ENCODE peak calls at places on chromosomes 1 and 21, in four cellular contexts. C is A549, Y is IMR-90, V is OCI-LY7. J is an unnamed sample.

GRCh38 chr1:183416850-183417690 is 1.1 kb downstream of the NMNAT2 start:
- DNase-seq in C (peak; percentile 35), Y (peak; percentile 43), V (no peak), J (peak; percentile 37)

GRCh38 chr1:31084782-31085569 is 19.5 kb upstream of the PUM1 start:
- DNase-seq in C (no peak), V (no peak), Y (no peak), J (no peak)

GRCh38 chr1:41380979-41381690 is 19.9 kb downstream of the FOXO6 start:
- DNase-seq in C (no peak), V (no peak), Y (no peak), J (no peak)

GRCh38 chr1:15094056-15094455 is 59.5 kb upstream of the TMEM51 start:
- DNase-seq in V (no peak), Y (no peak), C (no peak), J (no peak)

GRCh38 chr1:61334718-61335589 is 252.6 kb downstream of the NFIA start:
- DNase-seq in Y (no peak), V (no peak), C (no peak), J (no peak)

GRCh38 chr1:2106681-2107405 is 56.6 kb downstream of the PRKCZ start:
- DNase-seq in C (no peak), Y (no peak), V (no peak), J (no peak)

GRCh38 chr1:183285746-183286145 is 99.7 kb downstream of the LAMC2 start:
- DNase-seq in C (no peak), V (no peak), Y (no peak), J (no peak)

GRCh38 chr1:197017558-197018146 is 40.3 kb downstream of the CFHR5 start:
- DNase-seq in C (no peak), V (no peak), Y (no peak), J (no peak)

GRCh38 chr1:20601123-20601825 is 12.4 kb downstream of the CDA start:
- DNase-seq in V (peak; percentile 8), C (no peak), Y (peak; percentile 64), J (peak; percentile 61)

GRCh38 chr1:1433804-1434130 is 1.7 kb upstream of the VWA1 start:
- DNase-seq in V (no peak), C (no peak), Y (peak; percentile 39), J (peak; percentile 60)

GRCh38 chr1:239719642-239720258 is 333.4 kb downstream of the CHRM3 start:
- DNase-seq in V (no peak), C (no peak), Y (no peak), J (no peak)

GRCh38 chr1:54421101-54421504 is 14.9 kb upstream of the SSBP3 start:
- DNase-seq in C (peak; percentile 19), Y (no peak), V (no peak), J (no peak)

GRCh38 chr1:16063226-16063829 is 10.1 kb downstream of the FAM131C start:
- DNase-seq in V (no peak), C (no peak), Y (no peak), J (no peak)

GRCh38 chr21:16302851-16303282 is 573.1 kb downstream of the USP25 start:
- DNase-seq in V (no peak), C (peak; percentile 53), Y (peak; percentile 12), J (peak; percentile 95)

GRCh38 chr1:117366281-117366981 is 818 bp upstream of the MAN1A2 start:
- DNase-seq in Y (peak; percentile 60), V (peak; percentile 85), C (peak; percentile 71), J (peak; percentile 36)

GRCh38 chr1:183932412-183932811 is 105.1 kb downstream of the COLGALT2 start:
- DNase-seq in C (no peak), Y (peak; percentile 90), V (no peak), J (peak; percentile 92)

GRCh38 chr1:205259361-205259832 is 31.7 kb downstream of the TMCC2 start:
- DNase-seq in V (peak; percentile 74), Y (peak; percentile 54), C (no peak), J (no peak)

GRCh38 chr1:176829261-176829976 is 335.1 kb downstream of the ASTN1 start:
- DNase-seq in C (no peak), Y (no peak), V (no peak), J (no peak)

GRCh38 chr1:35364732-35365131 is 96.2 kb downstream of the ZMYM4 start:
- DNase-seq in C (no peak), Y (no peak), V (peak; percentile 15), J (no peak)

GRCh38 chr1:40868051-40868723 is 6.0 kb upstream of the CITED4 start:
- DNase-seq in V (no peak), C (peak; percentile 77), Y (peak; percentile 84), J (peak; percentile 77)

GRCh38 chr1:175157200-175157599 is 35.4 kb downstream of the KIAA0040 start:
- DNase-seq in C (no peak), Y (no peak), V (no peak), J (no peak)

GRCh38 chr1:1361982-1362423 is 3.6 kb upstream of the MXRA8 start:
- DNase-seq in C (no peak), Y (peak; percentile 85), V (no peak), J (peak; percentile 78)

GRCh38 chr1:41379741-41380130 is 18.5 kb downstream of the FOXO6 start:
- DNase-seq in V (no peak), Y (no peak), C (no peak), J (no peak)

GRCh38 chr1:63843884-63844283 is 70.1 kb downstream of the ROR1 start:
- DNase-seq in V (no peak), C (no peak), Y (no peak), J (no peak)

GRCh38 chr21:15754640-15755039 is 24.9 kb downstream of the USP25 start:
- DNase-seq in Y (peak; percentile 66), C (peak; percentile 69), V (no peak), J (peak; percentile 81)

GRCh38 chr1:186421446-186421845 is 39.5 kb downstream of the PDC start:
- DNase-seq in Y (no peak), C (no peak), V (no peak), J (no peak)

GRCh38 chr1:117060441-117061317 is 553 bp downstream of the TTF2 start:
- DNase-seq in C (peak; percentile 52), Y (peak; percentile 34), V (peak; percentile 34), J (peak; percentile 55)

GRCh38 chr1:183778006-183778405 is 26.9 kb upstream of the RGL1 start:
- DNase-seq in Y (peak; percentile 26), V (no peak), C (no peak), J (no peak)

GRCh38 chr1:77762072-77762476 is 2.4 kb upstream of the USP33 start:
- DNase-seq in C (peak; percentile 68), V (no peak), Y (peak; percentile 81), J (peak; percentile 69)

GRCh38 chr1:109892476-109893368 is 17.9 kb upstream of the CSF1 start:
- DNase-seq in Y (peak; percentile 57), C (peak; percentile 23), V (no peak), J (no peak)

GRCh38 chr1:29973406-29973805 is 737.1 kb downstream of the PTPRU start:
- DNase-seq in Y (no peak), V (no peak), C (no peak), J (no peak)

GRCh38 chr1:222754386-222755139 is 17.6 kb downstream of the FAM177B start:
- DNase-seq in Y (peak; percentile 96), V (no peak), C (peak; percentile 20), J (peak; percentile 96)

DNA sequence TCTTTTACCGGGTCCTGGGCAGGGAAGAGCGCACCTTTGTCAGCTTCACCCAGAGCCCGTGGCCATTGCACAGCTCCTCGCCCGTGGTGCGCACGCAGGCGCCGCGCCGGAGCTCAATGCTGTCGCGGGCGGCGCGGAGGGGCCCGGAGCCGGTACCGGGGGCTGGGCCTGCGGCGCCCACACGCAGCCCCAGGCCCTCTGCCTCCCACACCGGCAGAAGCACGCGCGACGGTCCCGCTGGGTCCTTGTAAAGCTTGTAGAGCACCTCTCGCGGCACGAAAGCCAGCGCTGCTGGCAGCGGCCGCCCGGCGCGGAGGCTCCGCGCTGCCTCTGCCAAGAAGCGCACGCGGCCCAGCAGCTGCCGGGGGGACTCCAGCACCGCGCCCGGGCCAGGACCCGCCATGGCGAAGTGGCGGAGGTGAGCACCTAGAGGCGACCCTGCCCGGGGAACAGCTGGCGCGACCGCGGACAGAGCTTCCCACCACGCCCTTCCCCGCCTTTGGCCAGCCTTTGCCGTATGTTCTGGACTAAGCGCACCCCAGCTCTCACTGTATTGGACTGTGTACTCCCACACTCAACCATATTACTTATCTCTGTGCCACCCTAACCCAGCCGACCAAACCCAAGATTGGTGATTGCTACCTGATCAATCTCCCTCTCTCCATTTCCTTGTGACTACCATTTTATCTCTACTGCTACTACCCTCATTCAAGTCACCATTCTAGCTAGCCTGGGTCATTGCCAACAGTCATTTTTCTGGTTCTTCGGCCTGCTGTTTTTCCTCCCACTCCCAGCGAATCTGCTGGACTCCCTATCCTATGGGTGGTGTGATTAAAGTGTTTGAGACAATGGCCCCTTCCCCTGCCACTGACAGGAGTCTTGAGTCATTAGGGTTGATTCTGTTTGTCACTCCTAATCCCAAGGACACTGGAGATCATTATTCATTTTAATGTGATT is at the start of gene HECTD3:
- DNase-seq in Y (peak; percentile 71), V (peak; percentile 89), C (peak; percentile 61), J (peak; percentile 52)
- H3K27ac ChIP-seq in Y (peak within 1 kb of the TSS; percentile 53), V (peak within 1 kb of the TSS; percentile 49), C (peak within 1 kb of the TSS; percentile 67), J (peak within 1 kb of the TSS; percentile 55)

GRCh38 chr1:237042467-237042891 is 495 bp downstream of the RYR2 start:
- DNase-seq in C (no peak), Y (no peak), V (no peak), J (no peak)

GRCh38 chr1:237042892-237043576 is 1.1 kb downstream of the RYR2 start:
- DNase-seq in V (no peak), Y (no peak), C (no peak), J (no peak)

GRCh38 chr1:237041461-237041794 is 556 bp upstream of the RYR2 start:
- DNase-seq in Y (no peak), C (no peak), V (no peak), J (no peak)

GRCh38 chr1:237040823-237041222 is 1.2 kb upstream of the RYR2 start:
- DNase-seq in V (no peak), Y (no peak), C (no peak), J (no peak)

GRCh38 chr1:237041795-237042466 is at the start of gene RYR2:
- DNase-seq in Y (no peak), C (peak; percentile 36), V (no peak), J (no peak)
- TF ChIP-seq CTCF in Y (no peak), C (peak; percentile 46), V (no peak), J (no peak)

GRCh38 chr21:30408782-30409494 is 13.1 kb downstream of the KRTAP13-1 start:
- DNase-seq in C (peak; percentile 72), V (no peak), Y (no peak), J (peak; percentile 0)
- H3K4me2 ChIP-seq in C (no peak overlapping the region), V (no peak overlapping the region), Y (no peak overlapping the region), J (peak overlapping the region; percentile 44)

DNA sequence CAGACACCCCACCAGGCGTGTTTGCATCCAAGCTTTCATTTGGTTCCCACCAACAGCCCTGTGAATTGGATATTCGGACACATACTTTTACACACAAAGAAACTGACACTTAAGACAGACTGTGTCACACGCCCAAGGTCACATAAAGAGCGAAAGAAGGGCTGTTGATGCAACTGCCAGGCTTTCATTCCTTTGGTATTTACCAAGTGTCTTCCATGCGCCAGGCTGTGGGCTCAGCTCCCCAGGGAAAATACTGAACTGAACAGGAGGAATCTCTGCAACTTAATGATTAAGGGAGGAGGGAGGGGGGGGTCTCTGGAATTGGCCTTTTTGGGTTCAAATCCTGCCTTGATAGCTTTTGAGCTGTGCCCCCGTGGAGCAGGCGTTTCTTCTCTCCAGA is 122.8 kb downstream of the ACTL8 start:
- DNase-seq in C (no peak), V (no peak), Y (no peak), J (peak; percentile 26)
- H3K27ac ChIP-seq in C (no peak overlapping the region), V (no peak overlapping the region), Y (peak overlapping the region; percentile 38), J (no peak overlapping the region)